ENCODE peak calls at places on chromosome 15, in eight cellular contexts. Q is stomach, B is endothelial cell, F is cardiac fibroblast, K is glutamatergic neuron, P is lower leg skin, H is GM13976, S is GM23338. U is an unnamed sample.
A peak's percentile ranks its signal among the peaks of the same experiment; 100 is the strongest.

GRCh38 chr15:63612300-63612699 is 15.1 kb downstream of the FBXL22 start:
- DNase-seq in Q (no peak), F (no peak), P (no peak), S (no peak), B (no peak), K (no peak), H (no peak), U (no peak)

GRCh38 chr15:93017521-93017920 is 71.5 kb downstream of the RGMA start:
- DNase-seq in Q (no peak), S (no peak), H (no peak), P (no peak), B (no peak), K (no peak), F (peak; percentile 47), U (no peak)

GRCh38 chr15:90934256-90934948 is 683 bp upstream of the UNC45A start:
- DNase-seq in F (peak; percentile 86), P (peak; percentile 85), K (peak; percentile 91), Q (peak; percentile 90), S (peak; percentile 96), H (peak; percentile 86), B (peak; percentile 88), U (peak; percentile 92)

GRCh38 chr15:33737687-33738606 is 230.3 kb upstream of the CHRM5 start:
- DNase-seq in Q (peak; percentile 34), H (peak; percentile 36), F (peak; percentile 41), S (peak; percentile 81), B (peak; percentile 60), P (peak; percentile 33), K (peak; percentile 40), U (peak; percentile 39)

GRCh38 chr15:29331669-29332068 is 62.0 kb upstream of the NSMCE3 start:
- DNase-seq in H (no peak), K (no peak), F (no peak), S (no peak), Q (no peak), P (no peak), B (no peak), U (no peak)

GRCh38 chr15:42060797-42061196 is 33.6 kb downstream of the PLA2G4D start:
- DNase-seq in K (no peak), Q (peak; percentile 71), P (no peak), H (no peak), B (no peak), F (no peak), S (no peak), U (no peak)

GRCh38 chr15:25176991-25177954 is 222.5 kb downstream of the SNRPN start:
- DNase-seq in B (peak; percentile 3), F (no peak), Q (peak; percentile 17), K (peak; percentile 1), S (no peak), H (peak; percentile 23), P (peak; percentile 7), U (peak; percentile 16)

GRCh38 chr15:61818801-61819200 is 241.4 kb downstream of the VPS13C start:
- DNase-seq in P (no peak), K (no peak), F (no peak), B (no peak), Q (no peak), S (no peak), H (no peak), U (no peak)

GRCh38 chr15:81442454-81442853 is 68.4 kb upstream of the TMC3 start:
- DNase-seq in B (no peak), K (no peak), P (no peak), F (no peak), H (no peak), S (no peak), Q (no peak), U (no peak)

GRCh38 chr15:63439536-63440264 is 58.1 kb upstream of the CA12 start:
- DNase-seq in S (no peak), P (no peak), H (no peak), F (no peak), Q (no peak), K (no peak), B (no peak), U (no peak)

GRCh38 chr15:98025237-98025636 is 64.7 kb downstream of the ARRDC4 start:
- DNase-seq in F (no peak), H (no peak), K (no peak), B (no peak), P (no peak), Q (no peak), S (peak; percentile 8), U (no peak)

GRCh38 chr15:37100109-37100873 is at the start of gene MEIS2:
- DNase-seq in P (peak; percentile 88), F (peak; percentile 99), B (peak; percentile 68), H (peak; percentile 79), K (peak; percentile 79), Q (peak; percentile 87), S (peak; percentile 94), U (peak; percentile 84)

GRCh38 chr15:56052389-56053045 is 59.1 kb upstream of the NEDD4 start:
- DNase-seq in S (peak; percentile 76), Q (no peak), B (no peak), P (no peak), H (peak; percentile 59), F (peak; percentile 76), K (no peak), U (peak; percentile 54)

GRCh38 chr15:71201471-71201870 is 86.2 kb downstream of the THSD4 start:
- DNase-seq in P (no peak), H (no peak), B (no peak), Q (peak; percentile 38), S (no peak), K (peak; percentile 71), F (no peak), U (no peak)

GRCh38 chr15:81410318-81410753 is 36.3 kb upstream of the TMC3 start:
- DNase-seq in B (peak; percentile 60), P (peak; percentile 88), K (no peak), Q (no peak), S (peak; percentile 90), F (peak; percentile 93), H (peak; percentile 36), U (peak; percentile 39)

GRCh38 chr15:44735482-44736260 is 657 bp upstream of the TRIM69 start:
- DNase-seq in H (peak; percentile 29), F (peak; percentile 39), S (peak; percentile 12), K (no peak), Q (no peak), P (no peak), B (no peak), U (peak; percentile 20)

GRCh38 chr15:72782993-72783562 is 480 bp downstream of the ADPGK start:
- DNase-seq in B (no peak), H (peak; percentile 62), F (peak; percentile 37), Q (peak; percentile 40), P (peak; percentile 40), K (no peak), S (peak; percentile 43), U (peak; percentile 77)

GRCh38 chr15:95087253-95087609 is 855.9 kb downstream of the MCTP2 start:
- DNase-seq in H (no peak), Q (no peak), K (no peak), F (peak; percentile 3), B (no peak), P (no peak), S (no peak), U (no peak)

GRCh38 chr15:69576035-69576526 is 123.5 kb downstream of the RPLP1 start:
- DNase-seq in B (peak; percentile 62), K (peak; percentile 46), F (peak; percentile 44), P (peak; percentile 30), Q (peak; percentile 74), H (peak; percentile 45), S (peak; percentile 46), U (peak; percentile 38)

GRCh38 chr15:91541286-91541685 is 312.2 kb upstream of the SLCO3A1 start:
- DNase-seq in F (no peak), K (no peak), B (no peak), H (no peak), Q (no peak), P (no peak), S (no peak), U (no peak)

GRCh38 chr15:68683551-68683950 is 104.8 kb downstream of the CORO2B start:
- DNase-seq in Q (no peak), B (no peak), H (no peak), P (no peak), K (no peak), F (no peak), S (no peak), U (no peak)

DNA sequence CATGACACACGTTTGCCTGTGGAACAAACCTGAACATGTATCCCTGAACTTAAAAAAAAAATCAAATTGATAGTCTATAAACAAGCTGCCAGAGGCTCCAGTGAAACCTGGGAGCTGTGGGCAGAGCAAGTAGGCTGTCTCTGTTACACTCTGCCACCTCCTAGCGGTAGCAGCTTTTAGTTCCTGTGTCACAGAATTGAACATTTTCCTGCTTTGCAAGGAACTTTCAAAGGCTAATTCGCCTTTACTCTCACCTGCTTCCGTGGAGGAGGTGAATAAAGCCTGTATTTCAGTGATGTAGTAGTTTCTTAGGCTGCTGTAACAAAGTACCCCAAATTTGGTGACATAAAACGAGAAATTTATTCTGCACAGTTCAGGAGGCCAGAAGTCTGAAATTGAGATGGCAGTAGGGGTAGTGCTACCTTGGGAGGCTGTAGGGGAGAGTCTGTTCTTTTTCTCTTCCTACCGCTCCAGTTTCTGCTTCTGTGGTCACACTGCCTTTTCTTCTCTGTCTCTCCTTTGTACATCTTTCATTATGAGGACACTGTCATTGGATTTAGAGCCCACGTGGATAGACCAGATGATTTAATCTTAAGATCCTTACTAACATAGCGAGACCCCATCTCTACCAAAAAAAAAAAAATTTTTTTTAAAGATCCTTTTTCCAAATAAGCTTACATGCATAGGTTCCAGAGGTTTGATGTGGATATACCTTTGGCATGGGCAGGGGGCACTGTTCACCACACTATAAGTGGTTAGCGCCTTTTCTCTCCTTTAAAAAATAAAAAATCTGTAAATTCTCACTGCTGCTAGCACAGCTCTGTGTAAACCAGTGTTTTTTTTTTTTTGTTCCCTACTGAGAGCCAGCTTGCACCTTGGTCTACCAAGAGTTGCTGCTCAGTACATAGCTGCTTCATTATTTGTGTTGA is 25.3 kb downstream of the FBXO22 start:
- DNase-seq in Q (peak; percentile 26), B (peak; percentile 62), S (peak; percentile 88), H (no peak), P (no peak), F (peak; percentile 52), K (peak; percentile 59), U (no peak)
- TF ChIP-seq CTCF in Q (no peak), B (peak; percentile 29), S (peak; percentile 76), H (no peak), P (no peak), F (peak; percentile 50), K (peak; percentile 64), U (no peak)

GRCh38 chr15:75043509-75044257 is 20.3 kb downstream of the PPCDC start:
- DNase-seq in H (peak; percentile 77), B (no peak), P (peak; percentile 95), F (peak; percentile 100), K (no peak), S (no peak), Q (peak; percentile 82), U (peak; percentile 67)
- TF ChIP-seq CTCF in H (peak; percentile 39), B (no peak), P (no peak), F (peak; percentile 72), K (no peak), S (no peak), Q (peak; percentile 14), U (peak; percentile 43)

GRCh38 chr15:38860253-38860652 is 295.6 kb upstream of the RASGRP1 start:
- DNase-seq in K (no peak), F (peak; percentile 73), S (peak; percentile 2), P (no peak), H (no peak), B (no peak), Q (no peak), U (no peak)
- TF ChIP-seq CTCF in K (no peak), F (no peak), S (no peak), P (no peak), H (no peak), B (no peak), Q (no peak), U (no peak)

DNA sequence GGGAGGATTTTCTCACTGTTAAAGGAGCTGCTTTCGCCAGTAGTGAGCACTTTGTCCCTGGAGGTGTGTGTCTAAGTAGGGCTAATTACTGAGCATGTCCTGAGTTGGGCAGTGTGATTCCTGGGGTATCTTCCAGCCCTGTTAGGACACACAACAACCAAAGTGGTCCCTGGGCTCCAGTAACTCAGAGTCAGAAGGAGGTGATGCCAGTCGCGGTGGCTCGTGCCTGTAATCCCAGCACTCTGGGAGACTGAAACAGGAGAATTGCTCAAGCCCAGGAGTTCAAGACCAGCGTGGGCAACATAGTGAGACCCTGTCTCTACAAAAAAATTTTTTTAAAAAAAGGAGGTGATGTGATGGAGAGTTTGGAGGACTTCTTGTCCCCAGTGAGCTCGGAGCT is 37.5 kb downstream of the PML start:
- DNase-seq in B (no peak), Q (no peak), K (no peak), H (no peak), P (no peak), F (no peak), S (no peak), U (no peak)
- TF ChIP-seq CTCF in B (no peak), Q (no peak), K (no peak), H (no peak), P (no peak), F (no peak), S (no peak), U (no peak)

U was measured in GM13977.